ENCODE peak calls at places on chromosomes 4 and X, in four cellular contexts. One of them, this sample, is unnamed.

GRCh38 chrX:134443020-134443419 is 16.9 kb upstream of the HPRT1 start:
- DNase-seq in GM12878: no peak
- DNase-seq in K562: no peak
- DNase-seq in HL-60: no peak
- DNase-seq in this sample: no peak

GRCh38 chr4:139454646-139455045 is 725 bp downstream of the RAB33B start:
- DNase-seq in GM12878: no peak
- DNase-seq in K562: no peak
- DNase-seq in HL-60: no peak
- DNase-seq in this sample: no peak

GRCh38 chr4:67762091-67762490 is 7.9 kb upstream of the GNRHR start:
- DNase-seq in GM12878: peak
- DNase-seq in K562: no peak
- DNase-seq in HL-60: no peak
- DNase-seq in this sample: no peak

GRCh38 chr4:147831452-147832192 is 99.7 kb downstream of the ARHGAP10 start:
- DNase-seq in GM12878: no peak
- DNase-seq in K562: peak
- DNase-seq in HL-60: peak
- DNase-seq in this sample: no peak

GRCh38 chrX:19343085-19343461 is 654 bp upstream of the PDHA1 start:
- DNase-seq in GM12878: no peak
- DNase-seq in K562: no peak
- DNase-seq in HL-60: no peak
- DNase-seq in this sample: no peak

GRCh38 chr4:79455216-79455615 is 47.2 kb upstream of the GK2 start:
- DNase-seq in GM12878: no peak
- DNase-seq in K562: no peak
- DNase-seq in HL-60: no peak
- DNase-seq in this sample: no peak

GRCh38 chr4:108213308-108213707 is 44.6 kb upstream of the LEF1 start:
- DNase-seq in GM12878: no peak
- DNase-seq in K562: no peak
- DNase-seq in HL-60: no peak
- DNase-seq in this sample: no peak

GRCh38 chr4:2793920-2794706 is 1.2 kb downstream of the SH3BP2 start:
- DNase-seq in GM12878: no peak
- DNase-seq in K562: peak
- DNase-seq in HL-60: no peak
- DNase-seq in this sample: no peak

GRCh38 chr4:114116861-114117260 is 137.4 kb upstream of the ARSJ start:
- DNase-seq in GM12878: no peak
- DNase-seq in K562: no peak
- DNase-seq in HL-60: no peak
- DNase-seq in this sample: no peak

GRCh38 chr4:73520821-73521220 is 39.3 kb downstream of the AFM start:
- DNase-seq in GM12878: no peak
- DNase-seq in K562: no peak
- DNase-seq in HL-60: no peak
- DNase-seq in this sample: no peak

GRCh38 chr4:155403886-155404285 is 27.1 kb upstream of the MAP9 start:
- DNase-seq in GM12878: no peak
- DNase-seq in K562: no peak
- DNase-seq in HL-60: no peak
- DNase-seq in this sample: no peak

GRCh38 chrX:22206781-22207180 is 65.9 kb upstream of the CBLL2 start:
- DNase-seq in GM12878: no peak
- DNase-seq in K562: no peak
- DNase-seq in HL-60: no peak
- DNase-seq in this sample: no peak

GRCh38 chrX:25013593-25014365 is 2.0 kb downstream of the ARX start:
- DNase-seq in GM12878: no peak
- DNase-seq in K562: peak
- DNase-seq in HL-60: no peak
- DNase-seq in this sample: no peak

GRCh38 chr4:163606885-163607284 is 112.4 kb downstream of the TMA16 start:
- DNase-seq in GM12878: no peak
- DNase-seq in K562: no peak
- DNase-seq in HL-60: no peak
- DNase-seq in this sample: no peak

GRCh38 chr4:106038012-106038411 is 142.7 kb downstream of the NPNT start:
- DNase-seq in GM12878: no peak
- DNase-seq in K562: no peak
- DNase-seq in HL-60: no peak
- DNase-seq in this sample: no peak

GRCh38 chrX:23422912-23423311 is 88.3 kb downstream of the PTCHD1 start:
- DNase-seq in GM12878: no peak
- DNase-seq in K562: no peak
- DNase-seq in HL-60: no peak
- DNase-seq in this sample: no peak

GRCh38 chrX:48030237-48030636 is 23.4 kb downstream of the SPACA5 start:
- DNase-seq in GM12878: no peak
- DNase-seq in K562: no peak
- DNase-seq in HL-60: no peak
- DNase-seq in this sample: no peak

GRCh38 chr4:16717266-16717970 is 181.0 kb downstream of the LDB2 start:
- DNase-seq in GM12878: no peak
- DNase-seq in K562: no peak
- DNase-seq in HL-60: no peak
- DNase-seq in this sample: no peak

GRCh38 chr4:143352052-143352451 is 15.4 kb downstream of the GAB1 start:
- DNase-seq in GM12878: no peak
- DNase-seq in K562: no peak
- DNase-seq in HL-60: no peak
- DNase-seq in this sample: no peak

GRCh38 chrX:29470029-29470428 is 745.3 kb upstream of the MAGEB2 start:
- DNase-seq in GM12878: no peak
- DNase-seq in K562: no peak
- DNase-seq in HL-60: no peak
- DNase-seq in this sample: no peak

GRCh38 chrX:71828086-71828485 is 64.9 kb downstream of the CXorf49B start:
- DNase-seq in GM12878: no peak
- DNase-seq in K562: no peak
- DNase-seq in HL-60: no peak
- DNase-seq in this sample: no peak

GRCh38 chr4:100071531-100071930 is 118.7 kb downstream of the DDIT4L start:
- DNase-seq in GM12878: no peak
- DNase-seq in K562: no peak
- DNase-seq in HL-60: no peak
- DNase-seq in this sample: no peak

GRCh38 chr4:182089326-182089725 is 153.9 kb upstream of the TENM3 start:
- DNase-seq in GM12878: no peak
- DNase-seq in K562: peak
- DNase-seq in HL-60: no peak
- DNase-seq in this sample: no peak

GRCh38 chr4:138225477-138225876 is 16.7 kb downstream of the SLC7A11 start:
- DNase-seq in GM12878: no peak
- DNase-seq in K562: no peak
- DNase-seq in HL-60: no peak
- DNase-seq in this sample: no peak

GRCh38 chr4:24857996-24858395 is 54.8 kb downstream of the CCDC149 start:
- DNase-seq in GM12878: no peak
- DNase-seq in K562: no peak
- DNase-seq in HL-60: no peak
- DNase-seq in this sample: no peak

GRCh38 chrX:51891821-51892551 is 1.4 kb upstream of the MAGED1 start:
- DNase-seq in GM12878: no peak
- DNase-seq in K562: no peak
- DNase-seq in HL-60: peak
- DNase-seq in this sample: no peak

DNA sequence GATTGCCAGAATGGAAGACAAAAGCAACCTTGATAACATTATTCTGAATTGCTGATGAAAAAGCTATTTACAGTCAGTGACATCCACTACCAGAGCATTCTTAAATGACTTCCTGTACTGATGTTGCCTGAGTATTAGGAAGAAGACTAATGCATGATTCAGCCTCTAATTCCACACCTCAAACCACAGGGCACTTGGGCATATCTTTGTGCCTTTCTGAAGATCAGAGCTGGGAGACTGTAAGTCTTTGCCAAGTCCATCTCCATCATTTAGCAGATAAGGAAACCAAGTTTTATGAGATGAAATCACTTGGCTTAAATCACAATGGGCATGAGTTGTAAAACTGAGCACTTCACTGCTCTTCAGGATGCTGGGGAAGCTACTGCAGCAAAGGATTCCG is 565.6 kb downstream of the PPARGC1A start:
- DNase-seq in GM12878: no peak
- DNase-seq in K562: no peak
- DNase-seq in HL-60: no peak
- DNase-seq in this sample: no peak
- TF ChIP-seq SPI1 in GM12878: no peak
- TF ChIP-seq SPI1 in K562: no peak
- TF ChIP-seq SPI1 in HL-60: no peak
- TF ChIP-seq SPI1 in this sample: no peak

GRCh38 chrX:41009816-41010187 is 75.4 kb upstream of the USP9X start:
- DNase-seq in GM12878: no peak
- DNase-seq in K562: no peak
- DNase-seq in HL-60: no peak
- DNase-seq in this sample: no peak

GRCh38 chrX:41014776-41015175 is 70.5 kb upstream of the USP9X start:
- DNase-seq in GM12878: no peak
- DNase-seq in K562: no peak
- DNase-seq in HL-60: no peak
- DNase-seq in this sample: no peak

GRCh38 chrX:41005445-41005992 is 79.7 kb upstream of the USP9X start:
- DNase-seq in GM12878: no peak
- DNase-seq in K562: no peak
- DNase-seq in HL-60: no peak
- DNase-seq in this sample: no peak

GRCh38 chrX:41010188-41010846 is 74.9 kb upstream of the USP9X start:
- DNase-seq in GM12878: no peak
- DNase-seq in K562: peak
- DNase-seq in HL-60: peak
- DNase-seq in this sample: peak
- TF ChIP-seq SPI1 in GM12878: no peak
- TF ChIP-seq SPI1 in K562: no peak
- TF ChIP-seq SPI1 in HL-60: no peak
- TF ChIP-seq SPI1 in this sample: no peak

GRCh38 chr4:186149872-186150271 is 41.5 kb upstream of the CYP4V2 start:
- DNase-seq in GM12878: no peak
- DNase-seq in K562: peak
- DNase-seq in HL-60: no peak
- DNase-seq in this sample: no peak
- TF ChIP-seq SPI1 in GM12878: no peak
- TF ChIP-seq SPI1 in K562: no peak
- TF ChIP-seq SPI1 in HL-60: no peak
- TF ChIP-seq SPI1 in this sample: no peak

GRCh38 chr4:158667651-158668198 is 4.0 kb downstream of the C4orf46 start:
- DNase-seq in GM12878: no peak
- DNase-seq in K562: peak
- DNase-seq in HL-60: peak
- DNase-seq in this sample: peak
- TF ChIP-seq SPI1 in GM12878: no peak
- TF ChIP-seq SPI1 in K562: no peak
- TF ChIP-seq SPI1 in HL-60: no peak
- TF ChIP-seq SPI1 in this sample: no peak

GRCh38 chr4:154160925-154161324 is 330.7 kb downstream of the DCHS2 start:
- DNase-seq in GM12878: no peak
- DNase-seq in K562: no peak
- DNase-seq in HL-60: no peak
- DNase-seq in this sample: no peak

GRCh38 chr4:154158756-154159155 is 332.8 kb downstream of the DCHS2 start:
- DNase-seq in GM12878: no peak
- DNase-seq in K562: no peak
- DNase-seq in HL-60: no peak
- DNase-seq in this sample: no peak
- TF ChIP-seq SPI1 in GM12878: no peak
- TF ChIP-seq SPI1 in K562: no peak
- TF ChIP-seq SPI1 in HL-60: no peak
- TF ChIP-seq SPI1 in this sample: no peak

DNA sequence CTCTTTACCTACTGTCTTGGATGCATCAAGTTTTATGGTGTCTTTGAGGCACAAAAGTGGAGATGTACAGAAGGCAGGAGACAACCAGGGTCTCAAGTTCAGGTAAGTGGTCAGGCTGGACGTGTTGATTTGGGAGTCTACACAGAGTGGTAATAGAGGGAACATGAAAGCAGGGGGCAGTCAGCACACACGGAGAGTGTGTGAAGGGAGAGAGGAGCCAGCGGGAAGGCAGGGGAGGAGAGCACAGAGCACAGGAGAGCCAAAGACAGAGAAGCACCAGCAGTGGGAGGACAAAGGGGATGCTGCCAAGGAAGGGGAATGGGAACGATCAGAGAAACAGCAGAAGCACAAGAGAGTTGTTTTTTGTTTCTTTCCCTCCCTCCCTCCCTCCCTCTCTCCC is 32.9 kb downstream of the TMEM150C start:
- DNase-seq in GM12878: no peak
- DNase-seq in K562: no peak
- DNase-seq in HL-60: no peak
- DNase-seq in this sample: no peak
- TF ChIP-seq SPI1 in GM12878: no peak
- TF ChIP-seq SPI1 in K562: no peak
- TF ChIP-seq SPI1 in HL-60: no peak
- TF ChIP-seq SPI1 in this sample: no peak

GRCh38 chr4:27215421-27215820 is 354.8 kb downstream of the STIM2 start:
- DNase-seq in GM12878: no peak
- DNase-seq in K562: no peak
- DNase-seq in HL-60: no peak
- DNase-seq in this sample: no peak

GRCh38 chr4:27218013-27218412 is 357.4 kb downstream of the STIM2 start:
- DNase-seq in GM12878: no peak
- DNase-seq in K562: no peak
- DNase-seq in HL-60: no peak
- DNase-seq in this sample: no peak

DNA sequence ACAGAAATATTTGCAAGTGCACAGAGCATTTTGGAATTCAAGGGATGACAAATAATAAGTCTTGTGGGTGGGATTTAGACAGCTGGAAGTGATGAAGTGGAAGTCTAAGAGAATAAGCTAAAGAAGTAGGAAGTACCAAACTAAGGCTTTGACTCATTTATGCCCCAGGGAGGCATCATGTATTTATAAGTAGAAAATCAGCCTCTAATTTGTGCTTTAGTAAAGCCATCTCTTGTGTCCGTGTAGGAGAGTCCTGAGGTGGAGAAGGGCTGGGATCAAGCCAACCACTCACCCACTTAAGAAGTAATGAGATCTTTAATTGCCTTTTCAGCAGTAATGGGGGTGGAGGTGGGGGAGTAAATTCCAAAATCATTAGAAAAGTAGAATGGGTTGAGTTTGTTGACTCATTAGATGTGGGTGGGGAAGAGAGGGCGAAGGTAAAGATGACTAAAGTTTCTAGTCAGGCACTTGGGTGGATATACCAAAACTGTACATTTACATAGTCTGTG is 356.7 kb downstream of the STIM2 start:
- DNase-seq in GM12878: no peak
- DNase-seq in K562: no peak
- DNase-seq in HL-60: no peak
- DNase-seq in this sample: no peak
- TF ChIP-seq SPI1 in GM12878: no peak
- TF ChIP-seq SPI1 in K562: no peak
- TF ChIP-seq SPI1 in HL-60: no peak
- TF ChIP-seq SPI1 in this sample: no peak